ENCODE peak calls at places on chromosome 19, in five cellular contexts. N is stimulated activated CD4-positive, alpha-beta T cell treated with anti-CD3 and anti-CD28 coated beads, Interleukin-4, amount 100 ng/mL, for 1 hour; Q is A172; A is IMR-90; L is activated CD4-positive, alpha-beta T cell treated with anti-CD3 and anti-CD28 coated beads for 36 hours. X is an unnamed sample.

GRCh38 chr19:2327773-2328400 is 499 bp downstream of the LSM7 start:
- DNase-seq in L (peak; percentile 69), A (peak; percentile 81), N (peak; percentile 53), Q (peak; percentile 69), X (peak; percentile 86)

GRCh38 chr19:33558846-33559245 is 37.3 kb upstream of the PEPD start:
- DNase-seq in N (no peak), L (no peak), Q (no peak), A (no peak), X (no peak)

GRCh38 chr19:37983153-37983552 is 76.1 kb downstream of the SIPA1L3 start:
- DNase-seq in A (peak; percentile 52), Q (no peak), L (no peak), N (no peak), X (no peak)

GRCh38 chr19:372306-372890 is 27.8 kb upstream of the MIER2 start:
- DNase-seq in Q (peak; percentile 70), L (no peak), N (no peak), A (peak; percentile 70), X (no peak)

GRCh38 chr19:37505958-37506386 is 767 bp upstream of the ZNF793 start:
- DNase-seq in N (peak; percentile 2), Q (no peak), L (no peak), A (no peak), X (no peak)

GRCh38 chr19:50329146-50329925 is at the start of gene KCNC3:
- DNase-seq in Q (peak; percentile 100), N (peak; percentile 96), A (peak; percentile 83), L (peak; percentile 99), X (peak; percentile 98)

GRCh38 chr19:23392706-23393105 is 2.6 kb downstream of the ZNF91 start:
- DNase-seq in N (no peak), Q (no peak), A (no peak), L (no peak), X (no peak)

GRCh38 chr19:2761309-2761677 is 21.5 kb upstream of the SLC39A3 start:
- DNase-seq in Q (no peak), A (no peak), N (no peak), L (no peak), X (no peak)

GRCh38 chr19:14318873-14319272 is 62.4 kb upstream of the ADGRE5 start:
- DNase-seq in Q (no peak), A (no peak), L (peak; percentile 34), N (no peak), X (no peak)